ENCODE peak calls at places on chromosome 7, in eight cellular contexts. U, S, W, V, T, X, G and K are unnamed samples.

GRCh38 chr7:47193003-47193402 is 388.9 kb downstream of the TNS3 start:
- DNase-seq in V (no peak), X (no peak), S (no peak), U (peak; percentile 36), T (no peak), G (no peak), W (no peak), K (no peak)

GRCh38 chr7:70498232-70498631 is 633.7 kb upstream of the GALNT17 start:
- DNase-seq in W (no peak), T (no peak), U (no peak), X (no peak), V (no peak), S (no peak), G (no peak), K (peak; percentile 77)

GRCh38 chr7:37284805-37285211 is 163.9 kb downstream of the ELMO1 start:
- DNase-seq in G (peak; percentile 69), T (peak; percentile 53), V (no peak), X (peak; percentile 28), S (peak; percentile 27), U (peak; percentile 62), W (peak; percentile 63), K (peak; percentile 25)

GRCh38 chr7:155220881-155221280 is 76.8 kb upstream of the INSIG1 start:
- DNase-seq in U (no peak), X (no peak), T (no peak), V (no peak), W (no peak), S (no peak), G (no peak), K (no peak)

GRCh38 chr7:124088590-124088989 is 55.7 kb upstream of the TMEM229A start:
- DNase-seq in X (peak; percentile 61), G (no peak), U (no peak), S (no peak), W (no peak), T (no peak), V (no peak), K (peak; percentile 31)

GRCh38 chr7:95577137-95577536 is 19.2 kb downstream of the PDK4 start:
- DNase-seq in G (no peak), S (no peak), X (peak; percentile 25), T (no peak), U (no peak), V (no peak), W (no peak), K (peak; percentile 60)

GRCh38 chr7:74586258-74587200 is 71.0 kb upstream of the GTF2I start:
- DNase-seq in G (no peak), S (peak; percentile 25), W (no peak), V (no peak), T (no peak), U (no peak), X (no peak), K (no peak)

GRCh38 chr7:6705959-6706665 is 635 bp downstream of the ZNF12 start:
- DNase-seq in G (peak; percentile 70), S (peak; percentile 36), V (no peak), X (peak; percentile 30), T (peak; percentile 51), U (peak; percentile 16), W (no peak), K (peak; percentile 40)

DNA sequence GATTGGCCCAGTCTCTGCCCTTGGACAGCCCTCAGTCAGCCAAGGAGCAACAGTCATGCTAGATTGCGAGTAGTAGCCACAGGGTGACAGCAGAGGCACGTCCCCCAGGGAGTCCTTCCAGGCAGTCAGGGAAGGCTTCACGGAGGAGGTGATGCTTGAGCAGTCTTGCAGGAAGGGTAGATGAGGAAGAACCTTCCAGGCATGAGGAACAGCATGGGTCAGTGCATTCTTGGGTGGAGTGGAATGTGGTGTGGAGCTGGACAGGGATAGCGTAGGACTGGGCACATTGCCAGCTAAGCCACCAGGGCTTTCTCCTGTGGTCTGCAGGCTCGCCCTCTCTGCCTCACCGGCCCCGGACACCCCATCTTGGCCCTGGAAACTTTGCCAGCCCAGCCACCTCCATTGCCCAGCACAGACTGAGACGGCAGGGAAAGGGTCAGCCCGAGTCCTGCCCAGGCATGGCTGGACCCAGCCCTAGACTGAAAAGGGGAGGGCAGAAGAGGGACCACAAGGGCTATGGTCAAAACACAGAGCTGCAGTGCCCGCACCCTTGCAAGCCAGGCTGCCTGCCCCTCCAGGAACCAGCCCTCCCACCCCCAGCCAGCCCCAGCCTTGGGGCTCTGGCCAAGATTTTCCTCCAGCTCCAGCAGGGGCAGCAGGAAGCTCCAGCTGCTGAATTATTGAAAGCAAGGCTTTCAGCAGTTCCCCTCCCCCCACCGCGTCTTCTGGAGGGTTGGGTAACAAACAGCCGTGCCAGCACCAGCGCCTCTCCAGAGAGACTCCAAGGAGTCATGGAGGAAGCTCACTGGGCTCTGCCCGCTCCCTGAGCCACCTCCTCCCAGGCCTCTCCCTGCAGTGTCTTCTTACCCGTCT is 18.7 kb downstream of the SRRM3 start:
- DNase-seq in X (peak; percentile 24), W (no peak), G (peak; percentile 28), T (peak; percentile 73), U (no peak), V (no peak), S (peak; percentile 55), K (peak; percentile 29)
- TF ChIP-seq CTCF in X (no peak), W (no peak), G (peak; percentile 27), T (no peak), U (no peak), V (peak; percentile 17), S (no peak), K (no peak)

DNA sequence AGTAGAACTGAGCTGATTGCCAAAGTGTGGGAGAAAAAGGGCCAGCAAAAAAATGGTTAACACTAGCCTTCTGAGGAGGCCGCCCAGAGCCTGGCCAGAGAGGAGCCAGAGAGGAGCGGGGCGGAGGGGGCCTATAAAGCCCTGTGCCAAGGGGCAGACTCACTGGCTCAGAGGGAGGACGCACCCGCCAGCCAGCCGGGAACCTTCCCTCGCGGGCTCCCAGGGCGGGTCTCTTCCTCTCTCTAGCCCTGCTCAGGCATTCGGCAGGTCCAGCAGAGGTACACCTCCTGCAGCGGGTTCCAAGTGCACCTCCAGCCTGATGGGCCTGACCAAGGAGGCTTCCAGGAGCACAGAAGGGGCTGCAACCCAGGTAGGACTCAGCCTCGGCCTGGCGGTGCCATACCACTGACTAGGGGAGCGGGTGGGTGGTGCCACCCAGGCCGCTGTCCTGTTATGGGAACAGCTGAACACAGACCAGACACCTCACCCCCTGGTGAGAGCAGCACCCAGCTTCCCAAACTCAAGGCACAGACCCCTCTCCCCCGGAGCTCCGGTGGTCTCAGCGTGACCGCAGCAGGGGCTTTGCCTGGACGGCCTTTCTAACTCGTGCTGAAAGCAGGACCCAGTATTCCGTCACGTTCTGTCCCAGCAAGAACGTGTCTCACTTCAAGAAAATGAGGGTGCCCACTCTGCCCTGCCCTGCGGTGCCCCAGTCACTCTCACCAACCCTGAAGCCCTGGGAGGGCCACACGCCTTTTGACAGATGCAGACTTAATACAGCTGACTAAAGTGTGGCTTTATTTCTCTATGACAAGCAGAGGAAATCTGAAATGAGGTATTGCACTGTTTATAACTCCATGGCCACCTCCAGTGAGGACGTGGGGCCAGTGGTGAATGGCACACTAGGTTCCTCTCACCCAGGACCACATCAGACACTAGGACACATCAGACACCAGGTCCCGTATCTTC is at the start of gene GPER1:
- DNase-seq in S (no peak), V (no peak), U (peak; percentile 86), W (peak; percentile 32), X (no peak), T (no peak), G (peak; percentile 75), K (peak; percentile 15)
- H3K4me3 ChIP-seq in S (peak within 1 kb of the TSS; percentile 54), V (peak within 1 kb of the TSS; percentile 48), U (peak within 1 kb of the TSS; percentile 62), W (peak within 1 kb of the TSS; percentile 26), X (peak within 1 kb of the TSS; percentile 38), T (peak within 1 kb of the TSS; percentile 18), G (peak within 1 kb of the TSS; percentile 7), K (peak within 1 kb of the TSS; percentile 38)

GRCh38 chr7:66500087-66500486 is 128.6 kb upstream of the KCTD7 start:
- DNase-seq in U (no peak), V (no peak), G (no peak), W (no peak), X (no peak), T (peak; percentile 61), S (no peak), K (peak; percentile 47)

GRCh38 chr7:66503036-66503370 is 125.7 kb upstream of the KCTD7 start:
- DNase-seq in W (no peak), G (no peak), S (no peak), U (no peak), V (no peak), T (no peak), X (no peak), K (no peak)

GRCh38 chr7:66504131-66504530 is 124.5 kb upstream of the KCTD7 start:
- DNase-seq in V (no peak), T (no peak), W (no peak), U (no peak), X (no peak), G (no peak), S (no peak), K (no peak)

GRCh38 chr7:66503551-66504031 is 125.1 kb upstream of the KCTD7 start:
- DNase-seq in S (no peak), V (no peak), X (no peak), U (no peak), G (no peak), W (no peak), T (no peak), K (no peak)

GRCh38 chr7:66502230-66503035 is 126.2 kb upstream of the KCTD7 start:
- DNase-seq in U (no peak), S (no peak), V (no peak), G (no peak), X (no peak), W (no peak), T (no peak), K (no peak)
- TF ChIP-seq CTCF in U (no peak), S (no peak), V (peak; percentile 7), G (peak; percentile 9), X (peak; percentile 11), W (no peak), T (no peak), K (no peak)

DNA sequence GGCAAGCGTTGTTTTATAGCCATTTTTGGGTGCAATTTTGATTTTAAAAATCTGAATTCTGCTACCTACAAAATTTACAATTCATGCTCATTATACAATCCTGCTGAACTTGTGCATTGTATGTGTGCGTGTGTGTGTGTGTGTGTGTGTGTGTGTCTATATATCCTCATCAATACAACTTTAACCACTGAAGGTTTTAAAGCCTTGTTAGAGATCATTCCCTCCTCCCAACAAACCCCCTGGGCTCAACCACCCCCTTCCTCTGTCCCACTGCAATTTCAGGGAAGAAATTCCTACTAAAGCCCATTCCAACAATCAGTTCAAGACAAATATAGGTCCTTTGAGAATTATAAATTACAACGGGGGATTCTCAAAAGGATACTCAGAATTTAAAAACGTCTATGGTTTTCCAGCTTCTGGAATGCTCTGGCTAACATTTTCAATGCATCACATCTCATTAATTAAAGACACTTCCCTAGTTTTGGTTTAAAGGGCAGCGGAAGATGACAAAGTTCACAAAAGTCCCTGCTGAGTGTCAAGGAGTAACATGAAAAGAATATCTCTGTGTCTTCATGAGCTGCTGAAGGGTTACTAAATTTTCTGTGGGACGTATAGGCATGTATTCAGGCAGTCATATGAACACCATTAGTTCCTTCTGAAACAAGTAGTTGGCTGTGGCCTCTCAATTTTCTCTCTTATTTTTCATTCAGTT is 862 bp upstream of the SEMA3A start:
- DNase-seq in G (no peak), W (no peak), T (no peak), V (no peak), U (no peak), S (no peak), X (no peak), K (no peak)
- H3K4me3 ChIP-seq in G (peak overlapping the region; percentile 56), W (peak overlapping the region; percentile 20), T (peak overlapping the region; percentile 69), V (peak overlapping the region; percentile 58), U (peak overlapping the region; percentile 54), S (peak overlapping the region; percentile 58), X (peak overlapping the region; percentile 84), K (peak overlapping the region; percentile 63)